ENCODE peak calls at places on chromosomes 13 and 19, in four cellular contexts. D is A549, Y is GM12864, Z is astrocyte of the spinal cord. H is an unnamed sample.

GRCh38 chr13:113835461-113836274 is 28.2 kb downstream of the GAS6 start:
- DNase-seq in Z (peak), Y (no peak), D (no peak), H (no peak)

GRCh38 chr19:49361438-49362047 is 673 bp downstream of the TEAD2 start:
- DNase-seq in Y (no peak), D (peak), Z (peak), H (peak)

GRCh38 chr13:56352356-56352755 is 788.4 kb upstream of the PRR20A start:
- DNase-seq in D (no peak), Y (no peak), Z (peak), H (peak)

GRCh38 chr19:51192689-51193088 is 32.2 kb upstream of the CD33 start:
- DNase-seq in Y (no peak), D (no peak), Z (no peak), H (no peak)

GRCh38 chr19:53057904-53058579 is 13.5 kb downstream of the ERVV-2 start:
- DNase-seq in Z (no peak), D (no peak), Y (no peak), H (no peak)

GRCh38 chr19:5865772-5866171 is 4.6 kb downstream of the FUT5 start:
- DNase-seq in Y (no peak), Z (no peak), D (no peak), H (no peak)

GRCh38 chr19:14006766-14007562 is 844 bp upstream of the RFX1 start:
- DNase-seq in Y (no peak), Z (no peak), D (peak), H (no peak)

GRCh38 chr13:93244141-93244917 is 17.7 kb downstream of the GPC6 start:
- DNase-seq in Y (no peak), Z (peak), D (no peak), H (no peak)

GRCh38 chr13:46687810-46688209 is 109.2 kb downstream of the ESD start:
- DNase-seq in Z (peak), D (peak), Y (no peak), H (peak)

GRCh38 chr19:610071-610800 is 20.6 kb downstream of the HCN2 start:
- DNase-seq in Z (peak), D (no peak), Y (no peak), H (no peak)

GRCh38 chr19:18117692-18118378 is 20.3 kb downstream of the MAST3 start:
- DNase-seq in D (peak), Z (peak), Y (no peak), H (peak)

GRCh38 chr19:2867025-2867991 is at the start of gene ZNF556:
- DNase-seq in Z (no peak), Y (no peak), D (no peak), H (peak)

GRCh38 chr19:4589579-4590410 is 30.3 kb upstream of the SEMA6B start:
- DNase-seq in Z (no peak), D (no peak), Y (no peak), H (no peak)

GRCh38 chr19:15616627-15617270 is 1.7 kb downstream of the CYP4F8 start:
- DNase-seq in Y (no peak), Z (no peak), D (no peak), H (no peak)

GRCh38 chr13:32237681-32238080 is 77.5 kb downstream of the ZAR1L start:
- DNase-seq in D (no peak), Z (no peak), Y (no peak), H (no peak)

GRCh38 chr13:75492389-75492788 is 10.4 kb upstream of the TBC1D4 start:
- DNase-seq in Z (peak), D (no peak), Y (no peak), H (no peak)

GRCh38 chr19:2469102-2469914 is 6.6 kb upstream of the GADD45B start:
- DNase-seq in D (no peak), Z (peak), Y (no peak), H (peak)

GRCh38 chr19:13839193-13839937 is 37.6 kb upstream of the NANOS3 start:
- DNase-seq in Y (peak), Z (peak), D (no peak), H (peak)

GRCh38 chr19:48255376-48256303 is at the start of gene CARD8:
- DNase-seq in Z (peak), Y (peak), D (peak), H (peak)

GRCh38 chr13:98156259-98156658 is 13.4 kb downstream of the FARP1 start:
- DNase-seq in Z (no peak), D (no peak), Y (no peak), H (no peak)

GRCh38 chr13:89951341-89951740 is 1396.1 kb upstream of the MIR17HG start:
- DNase-seq in D (no peak), Y (no peak), Z (no peak), H (no peak)

GRCh38 chr19:48025480-48025879 is 18.4 kb downstream of the CABP5 start:
- DNase-seq in Y (no peak), D (no peak), Z (no peak), H (no peak)

GRCh38 chr19:9151367-9151766 is 11.2 kb downstream of the ZNF317 start:
- DNase-seq in D (no peak), Y (no peak), Z (no peak), H (no peak)

GRCh38 chr13:21703846-21704245 is 33.0 kb downstream of the FGF9 start:
- DNase-seq in D (no peak), Y (no peak), Z (no peak), H (peak)

GRCh38 chr19:18027151-18027550 is 19.2 kb downstream of the ARRDC2 start:
- DNase-seq in Z (no peak), D (no peak), Y (no peak), H (no peak)

GRCh38 chr13:113152894-113153809 is 5.3 kb upstream of the PROZ start:
- DNase-seq in Y (no peak), Z (peak), D (no peak), H (no peak)

GRCh38 chr13:44155422-44156293 is 218.0 kb upstream of the SERP2 start:
- DNase-seq in Y (no peak), D (no peak), Z (peak), H (no peak)

GRCh38 chr13:44101347-44102083 is 221.8 kb downstream of the LACC1 start:
- DNase-seq in D (no peak), Z (no peak), Y (no peak), H (no peak)

GRCh38 chr19:42386974-42387707 is 3.0 kb downstream of the CNFN start:
- DNase-seq in D (peak), Z (peak), Y (no peak), H (peak)

GRCh38 chr19:10420444-10421239 is at the start of gene PDE4A:
- DNase-seq in Z (no peak), Y (no peak), D (peak), H (no peak)

GRCh38 chr19:9323557-9323918 is 441 bp upstream of the ZNF559 start:
- DNase-seq in Y (peak), D (peak), Z (peak), H (peak)

GRCh38 chr19:11361037-11361770 is 6.0 kb downstream of the PLPPR2 start:
- DNase-seq in Y (no peak), D (no peak), Z (no peak), H (peak)

GRCh38 chr19:44580366-44580895 is 32.9 kb upstream of the IGSF23 start:
- DNase-seq in Z (no peak), Y (no peak), D (no peak), H (no peak)

GRCh38 chr13:59435024-59435423 is 728.7 kb downstream of the DIAPH3 start:
- DNase-seq in Y (no peak), D (no peak), Z (no peak), H (no peak)

DNA sequence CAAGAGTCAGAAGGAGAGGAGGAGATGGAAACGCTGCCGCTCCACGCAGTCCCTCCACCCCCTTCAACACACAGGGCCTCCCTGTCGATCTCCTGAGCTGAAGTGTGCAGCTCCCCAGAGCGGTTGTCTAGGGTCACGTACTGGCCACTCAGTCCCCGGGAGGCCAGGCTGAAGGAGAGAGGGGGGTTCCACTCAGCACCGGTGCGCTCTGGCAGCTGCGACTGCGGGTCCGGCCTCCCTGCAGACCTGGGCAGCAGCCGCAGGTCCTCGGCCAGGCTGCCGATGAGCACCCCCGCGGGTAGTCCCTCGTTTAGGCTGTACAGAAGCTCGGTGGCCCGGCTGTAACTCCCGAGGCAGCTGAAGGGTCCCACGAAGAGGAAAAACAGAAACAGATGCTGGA is 2.1 kb downstream of the PCDH20 start:
- DNase-seq in D (no peak), Z (no peak), Y (no peak), H (no peak)
- H3K4me3 ChIP-seq in D (no peak), Z (peak), Y (no peak), H (peak)

GRCh38 chr19:20565321-20566018 is at the start of gene ZNF737:
- DNase-seq in D (peak), Y (peak), Z (peak), H (peak)
- TF ChIP-seq CTCF in D (no peak), Y (peak), Z (peak), H (peak)

GRCh38 chr19:36258028-36258875 is 43.3 kb downstream of the ZNF146 start:
- DNase-seq in Y (no peak), D (no peak), Z (no peak), H (no peak)

GRCh38 chr19:36259211-36259610 is 44.3 kb downstream of the ZNF146 start:
- DNase-seq in Z (no peak), D (no peak), Y (no peak), H (no peak)

GRCh38 chr19:36256064-36256463 is 41.2 kb downstream of the ZNF146 start:
- DNase-seq in D (no peak), Y (no peak), Z (no peak), H (no peak)

GRCh38 chr19:36256853-36257511 is 42.1 kb downstream of the ZNF146 start:
- DNase-seq in Y (no peak), Z (no peak), D (no peak), H (no peak)

GRCh38 chr19:36257512-36257876 is 42.6 kb downstream of the ZNF146 start:
- DNase-seq in Z (no peak), Y (no peak), D (no peak), H (no peak)
- H3K4me3 ChIP-seq in Z (peak), Y (no peak), D (no peak), H (no peak)

GRCh38 chr13:24865158-24865557 is 101.2 kb downstream of the RNF17 start:
- DNase-seq in Y (no peak), Z (peak), D (no peak), H (peak)
- TF ChIP-seq CTCF in Y (no peak), Z (peak), D (peak), H (no peak)

DNA sequence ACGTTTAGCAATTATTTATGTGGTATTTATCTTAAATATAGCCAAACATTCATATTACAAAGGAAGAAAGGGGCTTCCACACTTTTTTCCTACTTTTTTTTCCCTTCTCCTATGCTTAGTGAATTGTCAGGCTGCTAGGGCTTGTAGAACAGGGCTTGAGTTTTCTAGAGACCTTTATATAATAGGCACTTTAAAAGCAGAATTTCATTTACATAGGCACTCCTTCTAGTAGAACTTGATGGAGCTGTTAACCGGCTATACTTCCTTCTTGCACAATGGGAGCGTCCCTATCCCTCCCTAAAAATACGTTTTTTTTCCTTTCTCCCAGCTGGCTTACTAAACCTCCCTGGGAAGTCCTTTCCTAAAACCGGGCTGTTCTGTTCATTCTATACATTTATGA is 1.1 kb downstream of the TRIM13 start:
- DNase-seq in D (no peak), Y (no peak), Z (no peak), H (peak)
- H3K4me3 ChIP-seq in D (peak), Y (peak), Z (peak), H (peak)

GRCh38 chr13:37109080-37109678 is 3.7 kb upstream of the CSNK1A1L start:
- DNase-seq in Y (no peak), Z (peak), D (no peak), H (peak)
- TF ChIP-seq CTCF in Y (peak), Z (peak), D (peak), H (peak)